ENCODE peak calls at places on chromosomes 5 and 9, in five cellular contexts. D, U, O, P and K are unnamed samples. For H3K4me1, the result is how much of the 10 kb centered on the place peaks cover.

GRCh38 chr9:35618854-35619799 is 914 bp upstream of the CD72 start:
- DNase-seq in D (no peak), U (no peak), O (peak), P (no peak), K (no peak)

GRCh38 chr5:111772456-111772855 is 15.5 kb upstream of the NREP start:
- DNase-seq in D (no peak), U (no peak), O (no peak), P (peak), K (no peak)

GRCh38 chr9:27572566-27572917 is 739 bp downstream of the C9orf72 start:
- DNase-seq in D (no peak), U (peak), O (peak), P (peak), K (peak)

GRCh38 chr9:137621131-137621757 is 2.4 kb downstream of the EHMT1 start:
- DNase-seq in D (no peak), U (no peak), O (no peak), P (peak), K (no peak)

GRCh38 chr9:79224672-79225433 is 346.9 kb upstream of the TLE4 start:
- DNase-seq in D (no peak), U (peak), O (no peak), P (peak), K (no peak)

GRCh38 chr5:56673171-56673570 is 142.2 kb upstream of the MAP3K1 start:
- DNase-seq in D (peak), U (no peak), O (peak), P (no peak), K (no peak)

GRCh38 chr5:7759257-7759871 is 91.6 kb downstream of the CFAP90 start:
- DNase-seq in D (no peak), U (no peak), O (no peak), P (no peak), K (no peak)

GRCh38 chr5:87243161-87243877 is 24.4 kb upstream of the RASA1 start:
- DNase-seq in D (no peak), U (peak), O (peak), P (peak), K (no peak)

GRCh38 chr5:178619390-178619789 is 7.5 kb downstream of the CLK4 start:
- DNase-seq in D (no peak), U (no peak), O (no peak), P (no peak), K (no peak)

GRCh38 chr5:164600166-164600715 is 1094.8 kb downstream of the MAT2B start:
- DNase-seq in D (no peak), U (peak), O (no peak), P (peak), K (no peak)

GRCh38 chr5:1810581-1811101 is 9.4 kb downstream of the NDUFS6 start:
- DNase-seq in D (no peak), U (no peak), O (no peak), P (no peak), K (no peak)

GRCh38 chr5:142143878-142144277 is 35.3 kb downstream of the NDFIP1 start:
- DNase-seq in D (no peak), U (peak), O (no peak), P (peak), K (no peak)

GRCh38 chr5:113293613-113294340 is 141.0 kb downstream of the TSSK1B start:
- DNase-seq in D (no peak), U (peak), O (no peak), P (peak), K (no peak)

GRCh38 chr5:39164016-39164415 is 55.3 kb downstream of the FYB1 start:
- DNase-seq in D (no peak), U (no peak), O (no peak), P (no peak), K (no peak)

GRCh38 chr9:86731511-86731993 is 215.8 kb downstream of the GAS1 start:
- DNase-seq in D (no peak), U (peak), O (no peak), P (peak), K (no peak)

GRCh38 chr9:135769489-135770202 is 67.7 kb downstream of the KCNT1 start:
- DNase-seq in D (no peak), U (no peak), O (no peak), P (no peak), K (no peak)

GRCh38 chr9:130682490-130683121 is 11.0 kb upstream of the EXOSC2 start:
- DNase-seq in D (peak), U (peak), O (peak), P (peak), K (peak)

GRCh38 chr5:126497506-126497905 is 74.3 kb downstream of the GRAMD2B start:
- DNase-seq in D (no peak), U (no peak), O (no peak), P (no peak), K (no peak)

GRCh38 chr9:116070256-116070914 is 83.2 kb upstream of the PAPPA start:
- DNase-seq in D (no peak), U (no peak), O (no peak), P (no peak), K (no peak)

GRCh38 chr5:1312993-1313833 is 18.3 kb upstream of the TERT start:
- DNase-seq in D (no peak), U (no peak), O (no peak), P (no peak), K (no peak)

GRCh38 chr9:134684375-134684723 is 42.7 kb downstream of the COL5A1 start:
- DNase-seq in D (no peak), U (no peak), O (no peak), P (no peak), K (no peak)

GRCh38 chr5:159549046-159549445 is 218.8 kb upstream of the IL12B start:
- DNase-seq in D (no peak), U (no peak), O (no peak), P (no peak), K (no peak)

GRCh38 chr9:32906213-32906612 is 95.2 kb downstream of the APTX start:
- DNase-seq in D (no peak), U (no peak), O (no peak), P (no peak), K (no peak)

GRCh38 chr5:62312036-62312435 is 6.0 kb downstream of the KIF2A start:
- DNase-seq in D (no peak), U (no peak), O (no peak), P (no peak), K (no peak)

GRCh38 chr5:176542135-176542595 is 5.0 kb upstream of the RNF44 start:
- DNase-seq in D (peak), U (no peak), O (no peak), P (no peak), K (no peak)

GRCh38 chr5:52693279-52693678 is 94.4 kb upstream of the ITGA1 start:
- DNase-seq in D (peak), U (peak), O (peak), P (peak), K (no peak)

GRCh38 chr5:73154607-73155006 is 18.4 kb upstream of the TMEM174 start:
- DNase-seq in D (no peak), U (no peak), O (no peak), P (no peak), K (no peak)

GRCh38 chr9:114174876-114175771 is 19.8 kb downstream of the COL27A1 start:
- DNase-seq in D (peak), U (peak), O (peak), P (no peak), K (no peak)

GRCh38 chr5:72785796-72786195 is 30.7 kb upstream of the TNPO1 start:
- DNase-seq in D (no peak), U (no peak), O (no peak), P (no peak), K (no peak)

GRCh38 chr9:91060520-91061343 is 259.1 kb downstream of the SYK start:
- DNase-seq in D (no peak), U (peak), O (peak), P (peak), K (no peak)

GRCh38 chr9:112945620-112946208 is 55.0 kb upstream of the SLC46A2 start:
- DNase-seq in D (no peak), U (no peak), O (no peak), P (peak), K (no peak)

GRCh38 chr9:87270241-87271234 is 227.1 kb upstream of the DAPK1 start:
- DNase-seq in D (peak), U (peak), O (peak), P (no peak), K (no peak)

GRCh38 chr9:125995706-125996105 is 248.5 kb downstream of the PBX3 start:
- DNase-seq in D (no peak), U (no peak), O (no peak), P (no peak), K (no peak)

GRCh38 chr5:140696891-140697492 is 3.3 kb upstream of the ZMAT2 start:
- DNase-seq in D (no peak), U (no peak), O (no peak), P (no peak), K (no peak)

GRCh38 chr5:178430187-178431062 is 159.8 kb downstream of the COL23A1 start:
- DNase-seq in D (no peak), U (no peak), O (peak), P (no peak), K (no peak)

DNA sequence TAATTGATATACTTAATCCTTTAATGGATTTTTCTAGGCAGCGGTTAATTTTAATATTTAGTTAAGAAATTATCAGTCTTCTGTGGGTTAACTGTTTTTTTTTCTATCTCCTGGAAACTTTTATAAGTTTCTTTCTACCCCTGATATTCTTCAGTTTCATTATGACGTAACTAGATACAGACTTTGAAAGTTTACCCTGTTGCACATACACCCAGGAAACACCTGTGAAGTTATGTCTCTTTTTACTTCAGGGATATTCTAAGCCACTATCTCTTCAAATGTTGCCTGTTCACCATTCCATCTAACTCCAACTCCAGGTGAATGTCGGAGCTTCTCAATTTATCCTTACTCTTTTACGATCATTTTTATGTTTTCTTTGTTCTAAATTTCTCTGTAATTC is 329.0 kb downstream of the ICE1 start:
- DNase-seq in D (no peak), U (no peak), O (no peak), P (no peak), K (no peak)
- H3K4me1 ChIP-seq in D (under half), U (under half), O (under half), P (under half), K (under half)

GRCh38 chr5:80187691-80188090 is 68.2 kb downstream of the SERINC5 start:
- DNase-seq in D (no peak), U (no peak), O (no peak), P (no peak), K (no peak)
- H3K27ac ChIP-seq in D (no peak), U (no peak), O (peak), P (peak), K (no peak)

GRCh38 chr5:137446611-137447010 is 52.5 kb downstream of the SPOCK1 start:
- DNase-seq in D (no peak), U (no peak), O (no peak), P (no peak), K (no peak)
- H3K4me1 ChIP-seq in D (under half), U (under half), O (under half), P (under half), K (under half)

GRCh38 chr5:130710596-130710995 is 454.5 kb downstream of the HINT1 start:
- DNase-seq in D (no peak), U (peak), O (no peak), P (peak), K (no peak)
- H3K27ac ChIP-seq in D (no peak), U (no peak), O (no peak), P (peak), K (no peak)

GRCh38 chr5:154771383-154771901 is 16.3 kb downstream of the LARP1 start:
- DNase-seq in D (peak), U (peak), O (peak), P (no peak), K (no peak)
- H3K4me1 ChIP-seq in D (half or more), U (under half), O (half or more), P (under half), K (half or more)

GRCh38 chr9:117088786-117089185 is 326.1 kb downstream of the ASTN2 start:
- DNase-seq in D (no peak), U (no peak), O (no peak), P (no peak), K (no peak)
- H3K27ac ChIP-seq in D (no peak), U (no peak), O (no peak), P (no peak), K (no peak)

GRCh38 chr5:124516567-124516966 is 229.9 kb downstream of the ZNF608 start:
- DNase-seq in D (no peak), U (no peak), O (no peak), P (no peak), K (no peak)
- H3K4me1 ChIP-seq in D (under half), U (under half), O (under half), P (under half), K (under half)

DNA sequence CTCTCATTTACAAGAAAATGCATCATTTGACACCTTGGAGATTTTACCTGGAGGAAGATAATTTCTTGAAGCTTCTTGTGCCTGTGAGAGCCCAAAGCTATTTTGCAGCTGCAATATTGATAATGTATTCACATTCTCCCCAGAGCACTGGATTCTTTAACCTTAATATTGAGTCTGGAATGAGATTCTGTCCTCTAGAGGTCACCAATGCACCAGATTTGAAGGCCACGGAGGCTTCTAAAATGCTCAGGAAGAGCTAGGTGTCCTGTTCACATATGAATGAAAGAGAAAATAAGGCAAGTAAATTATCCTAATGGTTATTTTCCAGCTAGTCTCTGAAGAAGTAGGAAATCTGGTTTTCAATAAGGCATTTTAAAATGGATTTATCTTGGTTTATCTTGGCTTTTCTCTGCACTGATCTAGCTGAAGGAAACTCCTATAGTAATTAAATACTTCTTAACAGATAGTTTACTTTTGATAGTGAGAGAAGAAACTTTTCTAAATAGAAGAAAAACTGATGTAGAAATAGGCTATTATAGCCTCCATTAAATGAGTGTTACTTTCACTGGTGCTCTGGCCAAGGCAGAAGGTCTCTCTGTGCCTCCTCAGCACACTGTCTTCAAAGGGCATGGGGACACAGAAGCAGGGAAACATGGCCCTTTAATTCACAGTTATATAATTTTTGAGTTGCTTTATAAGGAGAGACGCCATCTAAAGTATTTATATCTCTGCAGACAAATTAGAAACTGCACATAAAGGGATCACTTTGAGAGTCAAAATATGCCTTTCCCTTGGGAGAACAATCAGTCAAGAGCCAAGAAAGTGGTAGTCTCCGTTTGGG is 297.0 kb upstream of the ACTBL2 start:
- DNase-seq in D (no peak), U (peak), O (peak), P (peak), K (no peak)
- H3K27ac ChIP-seq in D (peak), U (no peak), O (no peak), P (peak), K (peak)